ENCODE peak calls at places on chromosomes 5 and 9, in five cellular contexts. One of them, this sample, is unnamed.

GRCh38 chr9:134607971-134608370 is 33.6 kb upstream of the COL5A1 start:
- DNase-seq in ovary: no peak
- DNase-seq in fibroblast of pulmonary artery: peak
- DNase-seq in left ventricle myocardium inferior: no peak
- DNase-seq in CD8-positive, alpha-beta T cell: no peak
- DNase-seq in this sample: peak

GRCh38 chr9:113219186-113219936 is 1.7 kb downstream of the FKBP15 start:
- DNase-seq in ovary: no peak
- DNase-seq in fibroblast of pulmonary artery: no peak
- DNase-seq in left ventricle myocardium inferior: no peak
- DNase-seq in CD8-positive, alpha-beta T cell: no peak
- DNase-seq in this sample: no peak

GRCh38 chr5:38396766-38397165 is 138.4 kb downstream of the EGFLAM start:
- DNase-seq in ovary: no peak
- DNase-seq in fibroblast of pulmonary artery: no peak
- DNase-seq in left ventricle myocardium inferior: no peak
- DNase-seq in CD8-positive, alpha-beta T cell: no peak
- DNase-seq in this sample: no peak

GRCh38 chr5:32474201-32474854 is 29.8 kb upstream of the ZFR start:
- DNase-seq in ovary: no peak
- DNase-seq in fibroblast of pulmonary artery: no peak
- DNase-seq in left ventricle myocardium inferior: no peak
- DNase-seq in CD8-positive, alpha-beta T cell: no peak
- DNase-seq in this sample: no peak

GRCh38 chr9:38000735-38001134 is 68.3 kb downstream of the SHB start:
- DNase-seq in ovary: no peak
- DNase-seq in fibroblast of pulmonary artery: no peak
- DNase-seq in left ventricle myocardium inferior: no peak
- DNase-seq in CD8-positive, alpha-beta T cell: no peak
- DNase-seq in this sample: no peak

GRCh38 chr5:1073239-1074102 is 38.4 kb downstream of the SLC12A7 start:
- DNase-seq in ovary: no peak
- DNase-seq in fibroblast of pulmonary artery: no peak
- DNase-seq in left ventricle myocardium inferior: no peak
- DNase-seq in CD8-positive, alpha-beta T cell: no peak
- DNase-seq in this sample: no peak

GRCh38 chr9:69090140-69090750 is 54.7 kb downstream of the FXN start:
- DNase-seq in ovary: no peak
- DNase-seq in fibroblast of pulmonary artery: no peak
- DNase-seq in left ventricle myocardium inferior: no peak
- DNase-seq in CD8-positive, alpha-beta T cell: no peak
- DNase-seq in this sample: no peak

GRCh38 chr9:93595861-93596365 is 19.5 kb downstream of the PHF2 start:
- DNase-seq in ovary: no peak
- DNase-seq in fibroblast of pulmonary artery: no peak
- DNase-seq in left ventricle myocardium inferior: no peak
- DNase-seq in CD8-positive, alpha-beta T cell: no peak
- DNase-seq in this sample: no peak

GRCh38 chr5:118968925-118969375 is 19.4 kb downstream of the DTWD2 start:
- DNase-seq in ovary: no peak
- DNase-seq in fibroblast of pulmonary artery: peak
- DNase-seq in left ventricle myocardium inferior: no peak
- DNase-seq in CD8-positive, alpha-beta T cell: no peak
- DNase-seq in this sample: peak

GRCh38 chr5:122730037-122730436 is 44.8 kb upstream of the SNX2 start:
- DNase-seq in ovary: no peak
- DNase-seq in fibroblast of pulmonary artery: no peak
- DNase-seq in left ventricle myocardium inferior: no peak
- DNase-seq in CD8-positive, alpha-beta T cell: no peak
- DNase-seq in this sample: no peak

GRCh38 chr9:130084337-130084736 is 30.6 kb downstream of the GPR107 start:
- DNase-seq in ovary: no peak
- DNase-seq in fibroblast of pulmonary artery: no peak
- DNase-seq in left ventricle myocardium inferior: no peak
- DNase-seq in CD8-positive, alpha-beta T cell: no peak
- DNase-seq in this sample: no peak

GRCh38 chr5:51395666-51396356 is 12.6 kb downstream of the ISL1 start:
- DNase-seq in ovary: no peak
- DNase-seq in fibroblast of pulmonary artery: no peak
- DNase-seq in left ventricle myocardium inferior: no peak
- DNase-seq in CD8-positive, alpha-beta T cell: no peak
- DNase-seq in this sample: no peak

GRCh38 chr9:73437758-73438157 is 286.1 kb downstream of the ANXA1 start:
- DNase-seq in ovary: no peak
- DNase-seq in fibroblast of pulmonary artery: no peak
- DNase-seq in left ventricle myocardium inferior: no peak
- DNase-seq in CD8-positive, alpha-beta T cell: no peak
- DNase-seq in this sample: peak

GRCh38 chr5:154723740-154724505 is 31.3 kb upstream of the LARP1 start:
- DNase-seq in ovary: no peak
- DNase-seq in fibroblast of pulmonary artery: peak
- DNase-seq in left ventricle myocardium inferior: no peak
- DNase-seq in CD8-positive, alpha-beta T cell: no peak
- DNase-seq in this sample: peak

GRCh38 chr9:107755267-107755666 is 265.7 kb upstream of the KLF4 start:
- DNase-seq in ovary: no peak
- DNase-seq in fibroblast of pulmonary artery: peak
- DNase-seq in left ventricle myocardium inferior: no peak
- DNase-seq in CD8-positive, alpha-beta T cell: no peak
- DNase-seq in this sample: peak

GRCh38 chr5:148336704-148337435 is 1.5 kb downstream of the SPINK9 start:
- DNase-seq in ovary: no peak
- DNase-seq in fibroblast of pulmonary artery: no peak
- DNase-seq in left ventricle myocardium inferior: no peak
- DNase-seq in CD8-positive, alpha-beta T cell: no peak
- DNase-seq in this sample: no peak

GRCh38 chr5:54638090-54638489 is 120.5 kb downstream of the SNX18 start:
- DNase-seq in ovary: no peak
- DNase-seq in fibroblast of pulmonary artery: no peak
- DNase-seq in left ventricle myocardium inferior: no peak
- DNase-seq in CD8-positive, alpha-beta T cell: no peak
- DNase-seq in this sample: no peak

GRCh38 chr9:31790720-31791119 is 593.7 kb upstream of the ACO1 start:
- DNase-seq in ovary: no peak
- DNase-seq in fibroblast of pulmonary artery: no peak
- DNase-seq in left ventricle myocardium inferior: no peak
- DNase-seq in CD8-positive, alpha-beta T cell: no peak
- DNase-seq in this sample: no peak

GRCh38 chr5:76617675-76618074 is 5.5 kb downstream of the F2RL2 start:
- DNase-seq in ovary: no peak
- DNase-seq in fibroblast of pulmonary artery: peak
- DNase-seq in left ventricle myocardium inferior: no peak
- DNase-seq in CD8-positive, alpha-beta T cell: no peak
- DNase-seq in this sample: peak

GRCh38 chr9:91025856-91026255 is 224.2 kb downstream of the SYK start:
- DNase-seq in ovary: no peak
- DNase-seq in fibroblast of pulmonary artery: no peak
- DNase-seq in left ventricle myocardium inferior: no peak
- DNase-seq in CD8-positive, alpha-beta T cell: no peak
- DNase-seq in this sample: no peak

GRCh38 chr5:167816864-167817263 is 474.6 kb upstream of the WWC1 start:
- DNase-seq in ovary: no peak
- DNase-seq in fibroblast of pulmonary artery: no peak
- DNase-seq in left ventricle myocardium inferior: no peak
- DNase-seq in CD8-positive, alpha-beta T cell: no peak
- DNase-seq in this sample: no peak

GRCh38 chr5:154406231-154406630 is 39.6 kb upstream of the SAP30L start:
- DNase-seq in ovary: no peak
- DNase-seq in fibroblast of pulmonary artery: no peak
- DNase-seq in left ventricle myocardium inferior: no peak
- DNase-seq in CD8-positive, alpha-beta T cell: no peak
- DNase-seq in this sample: peak

GRCh38 chr5:73596705-73597328 is 29.2 kb upstream of the ARHGEF28 start:
- DNase-seq in ovary: no peak
- DNase-seq in fibroblast of pulmonary artery: peak
- DNase-seq in left ventricle myocardium inferior: no peak
- DNase-seq in CD8-positive, alpha-beta T cell: no peak
- DNase-seq in this sample: peak

GRCh38 chr5:121199238-121199999 is 652.3 kb upstream of the FTMT start:
- DNase-seq in ovary: no peak
- DNase-seq in fibroblast of pulmonary artery: peak
- DNase-seq in left ventricle myocardium inferior: no peak
- DNase-seq in CD8-positive, alpha-beta T cell: no peak
- DNase-seq in this sample: peak

GRCh38 chr9:33742519-33742918 is 52.8 kb upstream of the PRSS3 start:
- DNase-seq in ovary: no peak
- DNase-seq in fibroblast of pulmonary artery: no peak
- DNase-seq in left ventricle myocardium inferior: no peak
- DNase-seq in CD8-positive, alpha-beta T cell: no peak
- DNase-seq in this sample: no peak

GRCh38 chr5:55540525-55540924 is 5.8 kb upstream of the PLPP1 start:
- DNase-seq in ovary: no peak
- DNase-seq in fibroblast of pulmonary artery: no peak
- DNase-seq in left ventricle myocardium inferior: no peak
- DNase-seq in CD8-positive, alpha-beta T cell: no peak
- DNase-seq in this sample: no peak

GRCh38 chr5:82975812-82976211 is 101.4 kb downstream of the TMEM167A start:
- DNase-seq in ovary: no peak
- DNase-seq in fibroblast of pulmonary artery: no peak
- DNase-seq in left ventricle myocardium inferior: no peak
- DNase-seq in CD8-positive, alpha-beta T cell: no peak
- DNase-seq in this sample: no peak
- TF ChIP-seq CTCF in ovary: no peak
- TF ChIP-seq CTCF in fibroblast of pulmonary artery: no peak
- TF ChIP-seq CTCF in left ventricle myocardium inferior: no peak
- TF ChIP-seq CTCF in CD8-positive, alpha-beta T cell: no peak
- TF ChIP-seq CTCF in this sample: no peak

GRCh38 chr9:137461663-137462395 is 2.7 kb upstream of the NSMF start:
- DNase-seq in ovary: peak
- DNase-seq in fibroblast of pulmonary artery: peak
- DNase-seq in left ventricle myocardium inferior: no peak
- DNase-seq in CD8-positive, alpha-beta T cell: peak
- DNase-seq in this sample: no peak

GRCh38 chr9:137463931-137464290 is 4.8 kb upstream of the NSMF start:
- DNase-seq in ovary: no peak
- DNase-seq in fibroblast of pulmonary artery: no peak
- DNase-seq in left ventricle myocardium inferior: no peak
- DNase-seq in CD8-positive, alpha-beta T cell: no peak
- DNase-seq in this sample: no peak

GRCh38 chr9:137463194-137463930 is 4.2 kb upstream of the NSMF start:
- DNase-seq in ovary: peak
- DNase-seq in fibroblast of pulmonary artery: no peak
- DNase-seq in left ventricle myocardium inferior: no peak
- DNase-seq in CD8-positive, alpha-beta T cell: no peak
- DNase-seq in this sample: no peak

GRCh38 chr9:137461316-137461662 is 2.2 kb upstream of the NSMF start:
- DNase-seq in ovary: peak
- DNase-seq in fibroblast of pulmonary artery: no peak
- DNase-seq in left ventricle myocardium inferior: no peak
- DNase-seq in CD8-positive, alpha-beta T cell: no peak
- DNase-seq in this sample: no peak

DNA sequence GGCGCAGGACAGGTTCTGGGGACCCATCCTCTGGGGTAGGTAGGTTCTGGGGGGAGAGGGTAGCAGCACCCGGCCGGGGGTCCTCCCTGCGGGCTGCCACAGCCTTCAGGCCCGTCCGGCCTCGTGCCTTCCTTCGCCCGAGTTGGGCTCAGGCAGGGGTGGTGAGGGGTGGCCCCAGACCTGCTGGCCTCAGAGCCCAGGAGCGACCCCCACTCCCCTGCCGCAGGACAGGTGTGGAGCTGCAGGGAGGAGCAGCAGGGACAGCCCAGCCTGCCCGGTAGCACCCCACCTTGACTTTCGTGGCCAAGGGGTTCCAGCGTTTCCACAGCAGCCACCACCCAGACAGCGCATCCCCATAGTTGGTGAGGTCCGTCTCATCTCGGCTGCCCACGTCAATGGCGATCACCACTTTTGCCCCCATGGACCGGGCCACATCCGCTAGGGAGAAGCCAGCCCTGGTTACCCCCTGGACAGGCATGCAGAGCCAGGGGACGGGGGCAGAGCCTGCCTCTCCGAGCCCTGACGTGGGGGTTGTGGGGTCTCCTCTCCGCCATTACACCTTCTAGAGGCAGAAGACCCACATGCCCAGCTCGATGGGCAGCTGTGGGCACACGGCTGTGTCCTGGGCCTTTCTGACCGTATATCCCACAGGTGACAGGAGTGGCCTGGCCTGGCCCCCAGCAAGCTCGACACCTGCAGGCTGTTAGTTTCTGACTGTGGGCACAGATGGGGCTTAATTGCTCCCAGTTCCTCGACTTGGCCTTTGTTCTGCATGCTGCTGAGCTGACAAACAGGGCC is 3.5 kb upstream of the NSMF start:
- DNase-seq in ovary: peak
- DNase-seq in fibroblast of pulmonary artery: no peak
- DNase-seq in left ventricle myocardium inferior: no peak
- DNase-seq in CD8-positive, alpha-beta T cell: no peak
- DNase-seq in this sample: no peak
- H3K4me3 ChIP-seq in ovary: no peak
- H3K4me3 ChIP-seq in fibroblast of pulmonary artery: no peak
- H3K4me3 ChIP-seq in left ventricle myocardium inferior: no peak
- H3K4me3 ChIP-seq in CD8-positive, alpha-beta T cell: peak
- H3K4me3 ChIP-seq in this sample: no peak

DNA sequence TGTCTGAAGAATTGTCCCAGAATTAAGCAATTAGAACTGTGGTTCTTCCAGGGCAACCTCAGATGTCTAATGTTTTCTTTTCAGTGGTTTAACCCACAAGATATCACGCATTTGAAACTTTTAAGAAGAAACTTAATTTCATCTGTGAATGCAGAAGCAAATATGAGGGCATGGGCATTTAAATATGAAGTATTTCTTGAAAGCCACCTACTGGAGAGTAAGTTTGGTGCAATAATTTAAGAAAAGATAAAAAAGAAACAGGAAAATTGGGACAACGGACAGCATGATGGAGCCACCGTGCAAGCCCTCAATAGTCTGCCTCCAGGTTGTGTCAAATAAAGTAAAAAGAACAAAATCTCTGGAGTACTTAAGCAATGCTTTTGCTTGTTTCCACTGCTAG is 1.2 kb upstream of the CAPSL start:
- DNase-seq in ovary: no peak
- DNase-seq in fibroblast of pulmonary artery: no peak
- DNase-seq in left ventricle myocardium inferior: no peak
- DNase-seq in CD8-positive, alpha-beta T cell: no peak
- DNase-seq in this sample: no peak
- TF ChIP-seq CTCF in ovary: no peak
- TF ChIP-seq CTCF in fibroblast of pulmonary artery: peak
- TF ChIP-seq CTCF in left ventricle myocardium inferior: no peak
- TF ChIP-seq CTCF in CD8-positive, alpha-beta T cell: no peak
- TF ChIP-seq CTCF in this sample: no peak

GRCh38 chr5:6322163-6322713 is 56.1 kb downstream of the MED10 start:
- DNase-seq in ovary: no peak
- DNase-seq in fibroblast of pulmonary artery: no peak
- DNase-seq in left ventricle myocardium inferior: no peak
- DNase-seq in CD8-positive, alpha-beta T cell: no peak
- DNase-seq in this sample: no peak

GRCh38 chr5:6321078-6321477 is 57.3 kb downstream of the MED10 start:
- DNase-seq in ovary: no peak
- DNase-seq in fibroblast of pulmonary artery: no peak
- DNase-seq in left ventricle myocardium inferior: no peak
- DNase-seq in CD8-positive, alpha-beta T cell: no peak
- DNase-seq in this sample: no peak

GRCh38 chr5:6319116-6319515 is 59.2 kb downstream of the MED10 start:
- DNase-seq in ovary: no peak
- DNase-seq in fibroblast of pulmonary artery: no peak
- DNase-seq in left ventricle myocardium inferior: no peak
- DNase-seq in CD8-positive, alpha-beta T cell: no peak
- DNase-seq in this sample: no peak

GRCh38 chr5:6315580-6315979 is 62.8 kb downstream of the MED10 start:
- DNase-seq in ovary: no peak
- DNase-seq in fibroblast of pulmonary artery: no peak
- DNase-seq in left ventricle myocardium inferior: no peak
- DNase-seq in CD8-positive, alpha-beta T cell: no peak
- DNase-seq in this sample: no peak

GRCh38 chr5:6317133-6317532 is 61.2 kb downstream of the MED10 start:
- DNase-seq in ovary: no peak
- DNase-seq in fibroblast of pulmonary artery: no peak
- DNase-seq in left ventricle myocardium inferior: no peak
- DNase-seq in CD8-positive, alpha-beta T cell: no peak
- DNase-seq in this sample: no peak
- H3K4me3 ChIP-seq in ovary: no peak
- H3K4me3 ChIP-seq in fibroblast of pulmonary artery: no peak
- H3K4me3 ChIP-seq in left ventricle myocardium inferior: no peak
- H3K4me3 ChIP-seq in CD8-positive, alpha-beta T cell: no peak
- H3K4me3 ChIP-seq in this sample: no peak

This sample was measured in astrocyte of the spinal cord.